ENCODE peak calls at places on chromosomes 16 and 17, in six cellular contexts. B is K562, C is H1, P is GM12891, T is HepG2, Y is GM12878. D is an unnamed sample.

GRCh38 chr17:82502207-82502606 is 17.3 kb upstream of the FOXK2 start:
- DNase-seq in Y (no peak), T (no peak), C (no peak), P (no peak), B (no peak), D (no peak)

GRCh38 chr17:40556198-40556661 is 9.0 kb downstream of the CCR7 start:
- DNase-seq in T (no peak), B (no peak), C (no peak), Y (no peak), P (no peak), D (no peak)

GRCh38 chr17:50386451-50386994 is 10.8 kb downstream of the LRRC59 start:
- DNase-seq in B (no peak), T (no peak), C (no peak), Y (no peak), P (no peak), D (no peak)

GRCh38 chr17:83121921-83122820 is 42.8 kb downstream of the METRNL start:
- DNase-seq in C (no peak), Y (no peak), B (no peak), P (no peak), T (no peak), D (no peak)

GRCh38 chr16:75464130-75464918 is at the start of gene TMEM170A:
- DNase-seq in C (peak; percentile 94), P (peak; percentile 94), B (peak; percentile 97), Y (peak; percentile 94), T (peak; percentile 98), D (peak; percentile 91)

GRCh38 chr16:23182675-23183485 is at the start of gene SCNN1G:
- DNase-seq in P (peak; percentile 42), Y (no peak), B (no peak), C (no peak), T (no peak), D (no peak)

GRCh38 chr16:89643769-89644300 is 13.7 kb downstream of the CHMP1A start:
- DNase-seq in B (no peak), T (no peak), Y (no peak), C (no peak), P (no peak), D (no peak)

GRCh38 chr16:57647136-57647875 is 18.9 kb downstream of the ADGRG1 start:
- DNase-seq in T (no peak), P (no peak), C (no peak), B (no peak), Y (no peak), D (no peak)

GRCh38 chr16:50519001-50519400 is 29.2 kb upstream of the NKD1 start:
- DNase-seq in B (no peak), Y (no peak), P (no peak), C (no peak), T (no peak), D (no peak)

GRCh38 chr17:44333371-44333770 is 8.7 kb upstream of the SLC25A39 start:
- DNase-seq in C (no peak), Y (no peak), P (no peak), T (no peak), B (no peak), D (no peak)

GRCh38 chr16:89491238-89491869 is 993 bp upstream of the ANKRD11 start:
- DNase-seq in P (no peak), B (no peak), C (no peak), Y (no peak), T (peak; percentile 66), D (no peak)

GRCh38 chr17:44608732-44609435 is 47.4 kb upstream of the MEIOC start:
- DNase-seq in C (no peak), B (no peak), Y (no peak), T (peak; percentile 68), P (no peak), D (no peak)

GRCh38 chr16:745739-746138 is 4.9 kb upstream of the CIAO3 start:
- DNase-seq in Y (no peak), P (peak; percentile 75), B (peak; percentile 77), C (no peak), T (no peak), D (peak; percentile 61)

GRCh38 chr16:73058616-73059409 is 10.9 kb upstream of the ZFHX3 start:
- DNase-seq in C (no peak), Y (no peak), T (no peak), P (peak; percentile 47), B (peak; percentile 20), D (no peak)

GRCh38 chr16:86812363-86812970 is 234.1 kb downstream of the FOXL1 start:
- DNase-seq in P (no peak), Y (no peak), B (no peak), C (no peak), T (no peak), D (no peak)

GRCh38 chr17:7281953-7282751 is 634 bp downstream of the SLC2A4 start:
- DNase-seq in Y (no peak), B (no peak), C (no peak), P (no peak), T (no peak), D (no peak)

GRCh38 chr16:14300631-14301149 is 229.6 kb downstream of the MRTFB start:
- DNase-seq in P (no peak), T (peak; percentile 88), B (peak; percentile 64), C (no peak), Y (no peak), D (peak; percentile 40)

GRCh38 chr17:47973541-47973940 is 2.6 kb downstream of the CDK5RAP3 start:
- DNase-seq in T (no peak), Y (no peak), C (no peak), B (no peak), P (no peak), D (no peak)

GRCh38 chr17:47969975-47970724 is 763 bp upstream of the CDK5RAP3 start:
- DNase-seq in Y (no peak), T (no peak), B (no peak), P (no peak), C (no peak), D (no peak)

GRCh38 chr17:47967607-47968252 is 3.2 kb upstream of the CDK5RAP3 start:
- DNase-seq in P (no peak), C (no peak), T (no peak), B (no peak), Y (no peak), D (no peak)

GRCh38 chr17:47968836-47969235 is 2.1 kb upstream of the CDK5RAP3 start:
- DNase-seq in B (no peak), T (no peak), Y (no peak), C (no peak), P (no peak), D (no peak)

GRCh38 chr17:47970725-47971511 is at the start of gene CDK5RAP3:
- DNase-seq in Y (peak; percentile 97), B (peak; percentile 98), P (peak; percentile 97), T (peak; percentile 99), C (peak; percentile 99), D (peak; percentile 93)
- TF ChIP-seq POLR2A in Y (peak; percentile 97), B (peak; percentile 93), P (peak; percentile 89), T (peak; percentile 92), C (peak; percentile 66), D (peak; percentile 93)

DNA sequence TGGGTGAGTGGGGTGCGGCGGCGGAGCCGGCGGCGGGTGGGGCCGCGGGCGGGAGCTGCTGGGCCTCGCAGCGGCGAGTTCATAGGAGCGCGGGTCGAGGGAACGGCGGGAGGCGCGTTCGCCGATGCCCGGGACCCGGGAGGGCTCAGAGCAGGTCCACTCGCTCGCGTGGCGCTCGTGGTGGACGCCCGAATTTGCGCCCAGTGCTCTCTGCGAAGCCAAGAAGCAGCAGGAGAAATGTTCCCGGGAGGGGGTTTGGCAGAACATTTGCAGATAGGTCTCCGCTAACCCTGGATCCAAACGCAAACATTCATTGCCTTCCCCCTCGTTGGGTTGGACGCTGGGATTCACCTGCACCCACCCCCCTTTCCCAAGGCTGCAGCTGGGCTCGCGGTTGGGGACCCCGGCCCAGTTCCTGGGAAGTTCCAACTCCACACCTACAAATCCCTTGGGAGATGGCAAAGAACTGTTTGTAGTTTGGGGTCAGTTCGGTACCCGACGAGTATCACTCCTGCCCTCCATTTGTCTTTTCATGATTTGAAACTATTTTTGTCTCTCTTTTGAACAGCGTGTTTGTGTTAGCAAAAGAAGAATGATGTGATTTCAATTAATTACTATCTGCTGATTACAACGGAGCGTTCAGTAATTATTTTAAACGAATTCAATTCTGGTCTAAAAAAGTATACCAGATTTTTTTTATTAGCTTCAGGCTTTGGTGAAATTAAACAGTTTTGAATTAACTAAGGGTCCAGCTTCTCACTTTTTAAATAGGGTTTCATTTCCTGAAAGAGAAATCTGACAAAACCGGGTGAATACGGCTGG is 2.3 kb downstream of the NTN1 start:
- DNase-seq in Y (no peak), T (no peak), B (no peak), C (no peak), P (no peak), D (no peak)
- TF ChIP-seq POLR2AphosphoS5 in Y (no peak), T (no peak), B (no peak), C (no peak), P (no peak), D (no peak)

GRCh38 chr17:3603119-3603869 is 5.9 kb downstream of the TRPV1 start:
- DNase-seq in C (no peak), P (no peak), T (no peak), B (no peak), Y (no peak), D (no peak)
- TF ChIP-seq TAF1 in C (no peak), P (no peak), T (no peak), B (no peak), Y (no peak), D (no peak)

GRCh38 chr16:85515830-85516397 is 97.2 kb upstream of the GSE1 start:
- DNase-seq in C (no peak), B (no peak), Y (no peak), P (no peak), T (peak; percentile 97), D (no peak)
- TF ChIP-seq POLR2A in C (no peak), B (no peak), Y (no peak), P (no peak), T (peak; percentile 91), D (no peak)

DNA sequence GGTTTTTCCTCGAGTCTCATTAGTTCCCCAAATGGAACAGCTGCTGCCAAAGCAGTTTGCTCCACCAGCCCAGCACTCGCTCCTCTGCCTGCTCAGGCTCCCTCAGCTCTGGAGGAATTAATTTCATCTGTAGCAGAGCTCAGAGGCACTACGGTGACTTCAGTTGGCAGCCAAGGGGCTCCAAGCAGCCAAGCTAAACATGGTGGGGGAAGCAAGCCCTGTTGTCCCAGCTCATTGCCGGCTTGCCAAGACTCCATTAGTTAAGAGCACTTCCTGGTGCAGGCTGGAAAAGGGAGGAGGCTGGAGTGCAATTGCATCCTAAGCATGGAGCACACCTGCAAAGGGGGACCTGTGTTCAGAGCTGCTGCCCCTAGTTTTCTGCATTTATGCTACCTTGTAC is 78.7 kb upstream of the GPRC5B start:
- DNase-seq in Y (no peak), B (no peak), P (no peak), T (no peak), C (no peak), D (no peak)
- TF ChIP-seq POLR2AphosphoS5 in Y (no peak), B (no peak), P (no peak), T (no peak), C (no peak), D (no peak)